ENCODE peak calls at places on chromosomes 5 and 9, in nine cellular contexts. Y, O, K, F, V, J, C, E and H are unnamed samples. For H3K36me3, the result is how much of the 10 kb centered on the place peaks cover.

GRCh38 chr5:129858126-129858675 is 46.1 kb upstream of the CHSY3 start:
- DNase-seq in V (no peak), J (no peak), E (no peak), Y (no peak), K (no peak), F (no peak), O (no peak), C (no peak), H (no peak)

GRCh38 chr5:109100971-109101370 is 308.8 kb downstream of the PJA2 start:
- DNase-seq in E (no peak), O (no peak), Y (peak), J (no peak), K (no peak), V (no peak), F (no peak), C (no peak), H (no peak)

GRCh38 chr9:130425741-130426466 is 18.9 kb upstream of the ASS1 start:
- DNase-seq in J (no peak), E (no peak), K (no peak), V (no peak), F (no peak), Y (no peak), O (no peak), C (no peak), H (peak)

GRCh38 chr9:34437006-34437925 is 21.1 kb downstream of the FAM219A start:
- DNase-seq in V (peak), F (peak), K (no peak), E (peak), O (peak), Y (peak), C (peak), J (peak), H (peak)

GRCh38 chr5:6535594-6535993 is 86.9 kb downstream of the UBE2QL1 start:
- DNase-seq in V (no peak), E (no peak), F (no peak), O (no peak), K (no peak), C (no peak), J (no peak), Y (no peak), H (no peak)

GRCh38 chr5:171271798-171272197 is 37.2 kb upstream of the TLX3 start:
- DNase-seq in K (no peak), J (no peak), V (no peak), E (no peak), F (no peak), C (no peak), O (no peak), Y (no peak), H (no peak)

GRCh38 chr9:117413346-117414219 is 1.3 kb downstream of the ASTN2 start:
- DNase-seq in C (no peak), F (peak), O (no peak), J (no peak), K (no peak), V (peak), Y (no peak), E (no peak), H (no peak)

GRCh38 chr9:37954581-37954981 is 50.7 kb upstream of the SLC25A51 start:
- DNase-seq in K (no peak), O (no peak), C (no peak), Y (no peak), E (no peak), J (no peak), F (no peak), V (no peak), H (no peak)

GRCh38 chr9:131784882-131785281 is 45.0 kb upstream of the RAPGEF1 start:
- DNase-seq in Y (no peak), J (no peak), F (no peak), V (no peak), K (no peak), E (no peak), C (no peak), O (no peak), H (no peak)

GRCh38 chr9:115204827-115205506 is 87.0 kb upstream of the TNC start:
- DNase-seq in J (no peak), C (peak), Y (peak), F (no peak), V (no peak), O (peak), E (no peak), K (no peak), H (no peak)

GRCh38 chr5:170483701-170484458 is 19.9 kb upstream of the KCNIP1 start:
- DNase-seq in K (no peak), J (no peak), V (no peak), E (no peak), F (peak), O (no peak), Y (no peak), C (peak), H (no peak)

GRCh38 chr5:74766348-74766886 is 500 bp downstream of the GFM2 start:
- DNase-seq in K (no peak), J (no peak), C (peak), Y (peak), O (peak), V (peak), E (peak), F (peak), H (no peak)

GRCh38 chr9:123324767-123325183 is 31.2 kb upstream of the CRB2 start:
- DNase-seq in O (no peak), C (no peak), J (no peak), Y (no peak), V (no peak), E (no peak), F (no peak), K (no peak), H (no peak)

GRCh38 chr5:142065273-142065672 is 43.3 kb upstream of the NDFIP1 start:
- DNase-seq in C (peak), O (peak), K (no peak), Y (peak), J (no peak), E (no peak), F (peak), V (no peak), H (no peak)

GRCh38 chr5:77224672-77225355 is 14.3 kb downstream of the PDE8B start:
- DNase-seq in C (peak), V (no peak), F (no peak), O (peak), K (no peak), J (no peak), E (no peak), Y (peak), H (no peak)

GRCh38 chr5:11504794-11505193 is 399.5 kb downstream of the CTNND2 start:
- DNase-seq in J (no peak), Y (no peak), E (no peak), C (peak), F (peak), O (peak), K (no peak), V (no peak), H (no peak)

GRCh38 chr9:109143881-109144562 is 23.0 kb downstream of the FRRS1L start:
- DNase-seq in O (no peak), C (peak), Y (peak), E (no peak), F (peak), J (no peak), V (no peak), K (no peak), H (no peak)

GRCh38 chr5:142446131-142446959 is 121.5 kb upstream of the SPRY4 start:
- DNase-seq in V (no peak), Y (peak), J (no peak), O (peak), K (no peak), E (no peak), C (peak), F (peak), H (no peak)

GRCh38 chr9:130214921-130215320 is 42.7 kb downstream of the NCS1 start:
- DNase-seq in V (no peak), E (no peak), O (no peak), K (no peak), C (no peak), F (no peak), J (no peak), Y (no peak), H (no peak)

GRCh38 chr9:76916231-76916630 is 10.3 kb upstream of the PRUNE2 start:
- DNase-seq in J (no peak), K (no peak), F (no peak), V (no peak), O (no peak), C (no peak), Y (no peak), E (no peak), H (no peak)

GRCh38 chr5:45162974-45163373 is 354.2 kb downstream of the MRPS30 start:
- DNase-seq in O (no peak), Y (no peak), F (no peak), J (no peak), V (no peak), C (no peak), K (no peak), E (no peak), H (no peak)

GRCh38 chr5:83554686-83555085 is 83.1 kb downstream of the VCAN start:
- DNase-seq in J (no peak), Y (peak), F (no peak), E (no peak), V (no peak), K (no peak), O (no peak), C (peak), H (no peak)
- H3K36me3 ChIP-seq in J (under half), Y (under half), F (under half), E (under half), V (under half), K (under half), O (half or more), C (under half), H (under half)

GRCh38 chr5:148403344-148403743 is 19.6 kb downstream of the FBXO38 start:
- DNase-seq in J (no peak), V (no peak), Y (no peak), E (no peak), K (no peak), F (no peak), O (no peak), C (no peak), H (no peak)

GRCh38 chr5:148412124-148412523 is 28.4 kb downstream of the FBXO38 start:
- DNase-seq in F (no peak), O (no peak), C (no peak), E (no peak), J (no peak), K (no peak), V (no peak), Y (no peak), H (no peak)

GRCh38 chr5:148406406-148406805 is 22.6 kb downstream of the FBXO38 start:
- DNase-seq in E (no peak), F (no peak), V (no peak), C (no peak), J (no peak), O (no peak), K (no peak), Y (no peak), H (no peak)

DNA sequence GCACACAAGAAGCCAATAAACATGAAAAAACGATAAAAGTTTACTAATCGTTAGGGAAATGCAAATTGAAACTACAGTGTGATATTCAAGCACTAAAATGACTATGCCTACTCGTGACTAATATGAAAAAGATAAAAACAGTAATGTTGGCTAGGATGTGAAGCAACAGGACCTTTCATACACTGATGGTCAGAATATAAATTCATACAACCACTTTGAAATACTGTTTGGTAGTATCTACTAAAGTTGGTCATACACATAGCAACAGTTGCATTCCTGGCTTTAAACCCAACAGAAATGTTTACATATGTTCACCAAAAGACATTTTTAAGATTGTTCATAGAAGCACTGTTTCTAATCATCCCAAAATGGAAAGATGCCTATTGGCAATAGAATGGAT is 24.3 kb downstream of the FBXO38 start:
- DNase-seq in E (no peak), O (peak), Y (peak), J (no peak), C (no peak), K (no peak), V (no peak), F (no peak), H (no peak)
- H3K36me3 ChIP-seq in E (half or more), O (half or more), Y (under half), J (half or more), C (half or more), K (half or more), V (under half), F (under half), H (under half)

GRCh38 chr9:93329632-93330286 is 121.7 kb upstream of the FAM120A start:
- DNase-seq in C (no peak), V (peak), J (no peak), K (no peak), Y (no peak), O (no peak), E (no peak), F (no peak), H (no peak)

GRCh38 chr9:93336720-93337119 is 114.8 kb upstream of the FAM120A start:
- DNase-seq in F (no peak), V (no peak), O (no peak), Y (no peak), E (no peak), J (no peak), K (no peak), C (no peak), H (no peak)

GRCh38 chr9:93326654-93327053 is 124.8 kb upstream of the FAM120A start:
- DNase-seq in O (no peak), C (no peak), Y (no peak), K (no peak), E (no peak), J (no peak), F (no peak), V (no peak), H (no peak)

DNA sequence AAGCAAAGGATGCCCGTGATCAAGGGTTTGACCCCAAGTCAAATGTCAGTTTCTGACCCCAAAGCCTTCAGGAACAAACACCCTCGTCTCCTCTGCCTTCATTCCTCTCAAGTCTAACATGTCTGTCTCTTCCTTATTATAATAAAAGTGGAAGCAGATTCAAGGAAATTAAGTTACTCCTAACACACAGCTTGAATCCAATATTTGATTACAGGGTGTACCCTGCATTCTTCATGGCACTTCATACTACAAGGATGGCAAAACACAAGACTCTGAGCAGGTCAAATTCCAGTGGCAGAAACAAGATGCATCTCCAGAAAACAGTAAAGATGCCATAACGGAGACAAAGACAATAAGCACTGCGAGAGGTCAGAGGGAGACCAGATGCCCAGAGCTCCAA is 119.2 kb upstream of the FAM120A start:
- DNase-seq in J (no peak), E (no peak), O (no peak), Y (no peak), F (no peak), C (no peak), V (no peak), K (no peak), H (no peak)
- H3K36me3 ChIP-seq in J (under half), E (under half), O (under half), Y (under half), F (under half), C (under half), V (under half), K (under half), H (under half)

DNA sequence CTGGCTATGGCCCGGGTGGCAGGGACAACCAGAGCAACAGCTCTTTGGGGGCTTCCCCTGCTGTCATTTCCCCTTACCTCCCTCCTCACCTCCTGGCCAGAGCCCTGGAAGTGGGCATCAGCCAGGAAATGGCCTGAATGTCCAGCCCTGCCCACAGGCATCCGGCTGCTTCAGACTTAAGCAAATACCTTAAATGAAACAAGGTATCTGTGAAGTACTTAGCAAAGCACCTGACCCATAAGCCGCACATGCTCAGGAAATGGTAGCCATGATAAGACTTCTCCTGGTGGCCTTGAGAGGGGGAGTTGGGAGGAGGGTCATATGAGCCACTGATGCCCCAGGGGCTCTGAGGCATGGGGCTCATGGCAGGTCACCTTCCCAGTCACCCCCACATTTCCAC is 43.8 kb downstream of the CAMK2A start:
- DNase-seq in C (no peak), O (no peak), V (no peak), F (no peak), J (no peak), E (no peak), Y (no peak), K (no peak), H (no peak)
- H3K36me3 ChIP-seq in C (under half), O (under half), V (under half), F (under half), J (under half), E (under half), Y (under half), K (under half), H (under half)

DNA sequence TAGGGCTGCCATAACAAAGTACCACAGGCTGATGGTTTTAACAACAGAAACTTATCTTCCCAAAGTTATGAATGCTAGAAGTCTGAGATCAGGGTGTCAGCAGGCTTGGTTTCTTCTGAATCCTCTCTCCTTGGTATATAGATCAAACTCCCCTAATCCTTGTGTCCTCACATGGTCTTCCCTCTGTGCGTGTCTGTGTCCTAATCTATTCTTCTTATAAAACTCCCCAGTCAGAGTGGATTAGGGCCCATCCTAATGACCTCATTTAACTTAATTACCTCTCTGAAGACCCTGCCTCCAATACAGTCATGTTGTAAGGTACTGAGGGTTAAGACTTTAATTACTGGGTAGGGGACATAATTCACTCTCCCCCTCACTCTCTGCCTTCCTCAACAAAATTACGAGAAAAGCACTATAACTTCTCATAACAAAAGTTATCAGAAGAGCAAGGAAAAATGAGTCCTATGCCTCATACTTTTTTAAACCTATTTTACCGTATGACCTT is 68.6 kb downstream of the DPYSL3 start:
- DNase-seq in O (no peak), V (no peak), E (no peak), K (no peak), C (no peak), Y (no peak), J (no peak), F (no peak), H (no peak)
- H3K36me3 ChIP-seq in O (under half), V (under half), E (under half), K (under half), C (under half), Y (under half), J (under half), F (under half), H (under half)

GRCh38 chr5:1325870-1326546 is 18.9 kb downstream of the CLPTM1L start:
- DNase-seq in Y (no peak), V (no peak), K (peak), E (no peak), O (no peak), F (peak), C (peak), J (no peak), H (no peak)
- H3K36me3 ChIP-seq in Y (half or more), V (under half), K (half or more), E (half or more), O (under half), F (under half), C (under half), J (under half), H (under half)

DNA sequence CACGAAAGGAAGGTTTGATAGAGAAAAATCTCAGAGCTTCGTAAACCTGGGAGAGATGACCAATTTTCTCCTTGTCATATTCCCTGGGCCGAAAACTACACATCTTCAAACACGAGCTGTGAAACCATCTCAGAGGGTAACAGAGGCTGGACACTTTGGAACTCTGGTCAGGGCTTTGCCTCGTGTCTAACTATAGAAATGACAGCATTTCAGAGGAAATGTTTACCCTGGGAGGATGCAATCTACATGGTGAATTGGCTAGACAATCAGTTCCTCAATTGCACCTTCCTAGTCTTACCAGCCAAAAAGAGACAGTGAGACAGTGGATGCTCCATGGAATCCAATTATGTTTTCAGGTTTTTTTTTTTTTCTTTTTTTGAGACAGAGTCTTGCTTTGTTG is 108.6 kb upstream of the PPP1R2B start:
- DNase-seq in Y (no peak), J (no peak), K (no peak), E (no peak), V (no peak), C (no peak), O (no peak), F (no peak), H (no peak)
- H3K36me3 ChIP-seq in Y (under half), J (under half), K (under half), E (under half), V (under half), C (under half), O (under half), F (under half), H (under half)

DNA sequence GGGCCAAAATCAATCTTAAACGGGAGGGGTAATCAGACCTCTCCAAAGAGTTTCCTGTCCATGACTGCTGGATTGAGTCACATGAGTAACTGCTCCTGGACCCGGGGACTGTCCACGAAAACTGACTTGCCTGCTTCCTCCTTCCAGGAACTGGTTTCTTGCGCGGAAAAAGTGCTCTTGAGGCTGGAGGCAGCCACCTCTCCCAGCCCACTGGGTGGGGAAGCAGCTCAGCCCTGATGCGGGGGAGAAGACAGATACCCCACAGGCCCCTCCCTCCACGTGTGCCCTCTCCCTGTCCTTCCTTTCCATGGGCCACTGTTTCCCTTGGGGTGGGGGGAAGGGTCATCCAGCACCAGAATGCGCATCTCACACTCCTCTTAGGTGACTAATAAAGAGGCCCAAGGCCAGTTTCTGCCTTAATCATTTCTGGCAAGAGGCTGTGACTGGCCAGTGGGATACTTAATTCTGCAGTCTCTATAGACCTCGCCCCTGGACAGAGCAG is 12.3 kb downstream of the REXO4 start:
- DNase-seq in O (no peak), K (no peak), F (no peak), J (no peak), C (peak), E (no peak), Y (peak), V (no peak), H (no peak)
- H3K36me3 ChIP-seq in O (under half), K (half or more), F (under half), J (under half), C (under half), E (under half), Y (under half), V (under half), H (under half)